ENCODE peak calls at places on chromosomes 2 and 18, in five cellular contexts. D is breast epithelium, C is AG10803, W is bronchial epithelial cell, O is psoas muscle. U is an unnamed sample.

GRCh38 chr18:471701-472100 is 28.8 kb downstream of the COLEC12 start:
- DNase-seq in D (no peak), C (peak), W (no peak), O (no peak), U (no peak)

GRCh38 chr2:26780203-26780760 is 5.6 kb upstream of the CENPA start:
- DNase-seq in D (no peak), C (no peak), W (no peak), O (no peak), U (no peak)

GRCh38 chr2:173924285-173924684 is 40.9 kb downstream of the SP3 start:
- DNase-seq in D (no peak), C (no peak), W (no peak), O (no peak), U (no peak)

GRCh38 chr18:23208600-23208999 is 73.3 kb downstream of the CABLES1 start:
- DNase-seq in D (no peak), C (no peak), W (no peak), O (no peak), U (no peak)

GRCh38 chr2:46257476-46257875 is 39.7 kb upstream of the EPAS1 start:
- DNase-seq in D (no peak), C (peak), W (peak), O (no peak), U (no peak)

GRCh38 chr2:132255714-132256113 is 94.0 kb upstream of the ANKRD30BL start:
- DNase-seq in D (no peak), C (no peak), W (no peak), O (no peak), U (no peak)

GRCh38 chr2:62038980-62039771 is 133.7 kb downstream of the COMMD1 start:
- DNase-seq in D (no peak), C (peak), W (peak), O (no peak), U (peak)

GRCh38 chr2:234596696-234597575 is 100.1 kb upstream of the ARL4C start:
- DNase-seq in D (no peak), C (no peak), W (no peak), O (no peak), U (no peak)

GRCh38 chr2:185978634-185979405 is 240.2 kb downstream of the FSIP2 start:
- DNase-seq in D (no peak), C (peak), W (peak), O (no peak), U (no peak)

GRCh38 chr2:65267008-65267407 is 39.4 kb downstream of the ACTR2 start:
- DNase-seq in D (no peak), C (no peak), W (no peak), O (no peak), U (no peak)

GRCh38 chr2:28895189-28895893 is 874 bp downstream of the WDR43 start:
- DNase-seq in D (no peak), C (peak), W (peak), O (peak), U (peak)

GRCh38 chr18:30582078-30582477 is 460.5 kb downstream of the DSC3 start:
- DNase-seq in D (no peak), C (no peak), W (no peak), O (no peak), U (no peak)

GRCh38 chr18:681985-682384 is 24.5 kb downstream of the TYMS start:
- DNase-seq in D (no peak), C (no peak), W (no peak), O (no peak), U (no peak)

GRCh38 chr18:58392336-58393000 is 236.4 kb downstream of the ALPK2 start:
- DNase-seq in D (no peak), C (peak), W (no peak), O (no peak), U (no peak)

GRCh38 chr2:150531626-150532419 is 44.4 kb upstream of the RND3 start:
- DNase-seq in D (no peak), C (peak), W (peak), O (no peak), U (no peak)

GRCh38 chr2:220396287-220396686 is 768.9 kb downstream of the SLC4A3 start:
- DNase-seq in D (no peak), C (peak), W (peak), O (no peak), U (no peak)

GRCh38 chr2:25279091-25279651 is 62.6 kb downstream of the DNMT3A start:
- DNase-seq in D (peak), C (peak), W (peak), O (peak), U (peak)

GRCh38 chr2:30106543-30106942 is 40.3 kb upstream of the YPEL5 start:
- DNase-seq in D (no peak), C (peak), W (no peak), O (no peak), U (no peak)

GRCh38 chr2:215664847-215665525 is 229.1 kb upstream of the FN1 start:
- DNase-seq in D (no peak), C (peak), W (peak), O (no peak), U (peak)

GRCh38 chr2:49973917-49974368 is 819.6 kb upstream of the FSHR start:
- DNase-seq in D (peak), C (peak), W (peak), O (peak), U (peak)

GRCh38 chr2:64019083-64019974 is at the start of gene VPS54:
- DNase-seq in D (peak), C (peak), W (peak), O (peak), U (peak)

GRCh38 chr2:263774-264492 is at the start of gene SH3YL1:
- DNase-seq in D (peak), C (no peak), W (peak), O (peak), U (peak)

GRCh38 chr2:80007722-80008503 is 296.6 kb downstream of the LRRTM1 start:
- DNase-seq in D (no peak), C (no peak), W (no peak), O (no peak), U (no peak)

GRCh38 chr18:3121256-3121655 is 98.5 kb downstream of the MYOM1 start:
- DNase-seq in D (no peak), C (no peak), W (no peak), O (no peak), U (no peak)

GRCh38 chr2:161870531-161870930 is 203.5 kb downstream of the DPP4 start:
- DNase-seq in D (no peak), C (no peak), W (no peak), O (no peak), U (no peak)

GRCh38 chr2:227853765-227854271 is 17.6 kb upstream of the DAW1 start:
- DNase-seq in D (no peak), C (no peak), W (peak), O (no peak), U (no peak)

GRCh38 chr2:222440670-222441422 is 16.5 kb downstream of the SGPP2 start:
- DNase-seq in D (no peak), C (peak), W (no peak), O (no peak), U (no peak)

GRCh38 chr2:10196275-10196892 is 73.8 kb downstream of the RRM2 start:
- DNase-seq in D (no peak), C (no peak), W (no peak), O (no peak), U (no peak)

GRCh38 chr2:102735431-102736130 is 26.2 kb upstream of the TMEM182 start:
- DNase-seq in D (no peak), C (no peak), W (peak), O (no peak), U (no peak)

GRCh38 chr2:141331127-141331526 is 799.7 kb downstream of the LRP1B start:
- DNase-seq in D (no peak), C (peak), W (peak), O (no peak), U (no peak)

GRCh38 chr2:127626175-127626574 is 19.8 kb upstream of the GPR17 start:
- DNase-seq in D (no peak), C (no peak), W (no peak), O (peak), U (no peak)

GRCh38 chr2:51472783-51473182 is 440.9 kb upstream of the NRXN1 start:
- DNase-seq in D (no peak), C (no peak), W (no peak), O (no peak), U (no peak)

GRCh38 chr2:157928372-157928771 is 52.2 kb upstream of the ACVR1 start:
- DNase-seq in D (no peak), C (no peak), W (no peak), O (no peak), U (no peak)

GRCh38 chr2:40394030-40394429 is 57.9 kb downstream of the SLC8A1 start:
- DNase-seq in D (no peak), C (no peak), W (no peak), O (no peak), U (no peak)

GRCh38 chr2:222450021-222450420 is 25.7 kb downstream of the SGPP2 start:
- DNase-seq in D (no peak), C (no peak), W (no peak), O (no peak), U (no peak)

GRCh38 chr2:70212298-70212948 is 21.6 kb upstream of the C2orf42 start:
- DNase-seq in D (no peak), C (peak), W (no peak), O (no peak), U (no peak)

GRCh38 chr2:2648094-2648493 is 317.0 kb upstream of the MYT1L start:
- DNase-seq in D (no peak), C (no peak), W (no peak), O (no peak), U (no peak)

GRCh38 chr2:115160523-115161521 is 718.4 kb downstream of the DPP10 start:
- DNase-seq in D (no peak), C (no peak), W (no peak), O (peak), U (no peak)

GRCh38 chr2:197822333-197822732 is 17.9 kb downstream of the PLCL1 start:
- DNase-seq in D (no peak), C (no peak), W (no peak), O (no peak), U (no peak)

GRCh38 chr2:75098856-75099255 is 100.5 kb downstream of the TACR1 start:
- DNase-seq in D (no peak), C (peak), W (peak), O (no peak), U (peak)
- TF ChIP-seq CTCF in D (no peak), C (peak), W (peak), O (no peak), U (peak)

GRCh38 chr2:120526997-120527945 is 181.3 kb downstream of the INHBB start:
- DNase-seq in D (no peak), C (no peak), W (peak), O (no peak), U (no peak)
- TF ChIP-seq CTCF in D (no peak), C (no peak), W (no peak), O (no peak), U (no peak)

GRCh38 chr2:134216152-134216829 is 37.6 kb upstream of the MGAT5 start:
- DNase-seq in D (no peak), C (no peak), W (peak), O (no peak), U (no peak)
- TF ChIP-seq CTCF in D (no peak), C (no peak), W (no peak), O (no peak), U (no peak)

DNA sequence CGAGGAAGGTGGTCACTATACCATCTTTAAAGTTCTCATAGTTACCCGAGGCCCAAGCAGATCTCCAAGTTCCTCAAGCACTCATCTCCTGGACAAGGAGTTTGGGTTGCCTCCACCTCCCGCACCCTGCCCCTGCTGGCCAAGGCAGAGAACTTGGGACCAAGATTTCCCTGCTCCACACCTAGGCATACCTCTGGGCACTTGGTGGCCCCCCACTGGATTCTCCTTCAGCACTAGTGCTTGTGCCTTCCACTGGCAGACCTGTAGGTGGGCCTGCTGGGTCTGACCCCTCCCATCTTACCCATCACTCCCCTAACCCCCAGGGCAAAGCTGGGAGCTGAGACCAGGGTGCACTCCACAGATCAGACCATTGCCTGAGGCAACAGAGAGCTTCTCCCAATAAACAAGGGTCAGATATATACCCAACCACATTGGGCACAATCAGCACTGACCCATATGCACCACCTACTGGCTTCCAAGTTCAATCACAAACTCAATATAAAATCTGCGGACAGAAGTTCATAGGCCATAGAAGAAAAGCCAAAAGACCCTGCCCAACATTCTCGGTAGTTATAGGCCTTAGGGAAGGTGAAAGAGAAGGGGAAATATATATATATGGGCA is 244.2 kb downstream of the EXOC6B start:
- DNase-seq in D (no peak), C (no peak), W (no peak), O (no peak), U (no peak)
- TF ChIP-seq CTCF in D (no peak), C (no peak), W (peak), O (no peak), U (no peak)

DNA sequence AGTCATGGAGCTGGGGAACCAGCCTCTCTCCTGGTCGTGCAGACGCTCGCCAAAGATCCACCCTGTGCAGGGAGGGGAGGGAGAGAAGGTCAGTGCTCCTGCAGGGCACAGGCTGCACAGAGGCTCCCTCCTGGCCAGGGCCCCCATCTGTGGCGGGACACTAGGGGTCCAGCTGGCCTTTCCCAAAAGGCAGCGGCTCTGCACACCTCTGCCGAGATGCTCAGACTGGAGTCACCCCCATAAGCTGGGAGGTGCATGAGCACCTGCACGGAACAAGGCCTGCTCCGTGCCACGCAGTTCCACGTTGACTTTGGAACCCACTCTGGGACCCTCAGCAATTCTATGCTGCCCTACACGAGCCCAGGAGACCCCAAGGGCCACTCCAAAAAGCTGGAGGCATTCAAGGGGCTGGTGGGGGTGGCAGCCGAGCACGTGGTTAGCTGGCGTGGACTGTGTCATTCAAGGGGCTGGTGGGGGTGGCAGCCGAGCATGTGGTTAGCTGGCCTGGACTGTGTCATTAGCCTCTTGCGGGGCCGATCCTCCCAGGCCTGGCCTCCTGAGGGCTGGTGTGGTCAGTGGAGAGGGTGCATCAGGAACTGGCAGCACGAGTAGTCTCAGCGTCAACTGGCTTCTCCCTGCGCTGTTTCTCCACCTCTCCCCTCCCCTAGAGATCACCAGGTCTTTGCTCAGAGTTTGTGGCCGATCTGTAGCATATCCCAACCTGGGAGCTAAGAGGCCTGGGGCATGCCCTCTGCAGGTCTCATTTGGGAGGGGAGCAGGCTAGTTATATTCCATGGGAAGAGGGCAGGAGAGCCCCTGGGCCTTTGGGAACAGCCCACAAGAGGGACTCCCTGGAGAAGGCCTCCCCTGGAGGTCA is 9.8 kb downstream of the SNORC start:
- DNase-seq in D (no peak), C (no peak), W (no peak), O (peak), U (no peak)
- TF ChIP-seq CTCF in D (no peak), C (no peak), W (no peak), O (no peak), U (no peak)

GRCh38 chr2:179352181-179352580 is 87.5 kb upstream of the SESTD1 start:
- DNase-seq in D (no peak), C (no peak), W (no peak), O (no peak), U (no peak)

GRCh38 chr2:179355881-179356280 is 91.2 kb upstream of the SESTD1 start:
- DNase-seq in D (no peak), C (peak), W (no peak), O (no peak), U (no peak)

GRCh38 chr2:179349670-179350303 is 85.2 kb upstream of the SESTD1 start:
- DNase-seq in D (no peak), C (no peak), W (no peak), O (no peak), U (no peak)

GRCh38 chr2:179354296-179354695 is 89.7 kb upstream of the SESTD1 start:
- DNase-seq in D (no peak), C (no peak), W (no peak), O (no peak), U (no peak)

DNA sequence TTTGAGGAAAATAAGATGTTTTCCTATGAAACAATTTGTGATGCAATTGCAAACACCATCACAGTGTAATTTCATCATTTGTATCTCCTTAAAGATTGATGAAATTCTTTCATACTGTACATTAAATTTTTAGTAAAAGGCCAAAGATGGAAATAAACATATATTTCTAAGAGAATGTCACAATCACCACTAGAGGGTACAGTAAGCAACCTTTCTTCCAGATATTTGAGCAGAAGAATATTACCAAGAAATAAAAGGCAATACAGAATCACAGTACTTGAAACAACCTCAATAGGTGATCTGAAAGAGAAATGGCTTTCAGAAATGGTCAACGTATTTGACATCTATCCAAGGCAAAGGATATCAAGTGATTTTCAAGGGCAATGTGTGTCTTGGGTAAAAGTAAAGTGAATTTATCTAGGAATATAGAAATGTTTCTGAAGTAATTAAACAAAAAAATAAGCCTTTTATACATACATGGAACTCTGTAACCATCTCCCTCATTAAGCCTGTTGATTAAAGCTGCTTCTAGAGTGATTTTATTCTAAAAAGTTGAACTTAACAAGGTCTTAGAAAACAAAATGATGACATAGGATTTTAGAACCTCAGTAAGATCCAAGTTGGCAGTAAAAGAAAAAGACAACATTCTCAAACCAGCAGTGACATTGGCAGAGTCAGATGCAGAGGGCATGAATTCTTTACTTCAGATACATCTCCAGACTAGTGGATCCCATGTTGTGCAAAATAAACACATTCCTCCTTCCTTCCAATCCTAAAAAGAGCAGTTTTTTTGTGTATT is 90.3 kb upstream of the SESTD1 start:
- DNase-seq in D (no peak), C (no peak), W (peak), O (no peak), U (no peak)
- TF ChIP-seq CTCF in D (no peak), C (peak), W (peak), O (peak), U (no peak)

GRCh38 chr2:17638181-17638743 is 97.8 kb downstream of the VSNL1 start:
- DNase-seq in D (no peak), C (no peak), W (no peak), O (no peak), U (no peak)

GRCh38 chr2:17646838-17647701 is 106.5 kb downstream of the SMC6 start:
- DNase-seq in D (no peak), C (no peak), W (no peak), O (no peak), U (no peak)

GRCh38 chr2:17644997-17645715 is 104.7 kb downstream of the VSNL1 start:
- DNase-seq in D (no peak), C (peak), W (peak), O (no peak), U (no peak)

GRCh38 chr2:17646096-17646554 is 105.6 kb downstream of the VSNL1 start:
- DNase-seq in D (peak), C (peak), W (peak), O (no peak), U (peak)

DNA sequence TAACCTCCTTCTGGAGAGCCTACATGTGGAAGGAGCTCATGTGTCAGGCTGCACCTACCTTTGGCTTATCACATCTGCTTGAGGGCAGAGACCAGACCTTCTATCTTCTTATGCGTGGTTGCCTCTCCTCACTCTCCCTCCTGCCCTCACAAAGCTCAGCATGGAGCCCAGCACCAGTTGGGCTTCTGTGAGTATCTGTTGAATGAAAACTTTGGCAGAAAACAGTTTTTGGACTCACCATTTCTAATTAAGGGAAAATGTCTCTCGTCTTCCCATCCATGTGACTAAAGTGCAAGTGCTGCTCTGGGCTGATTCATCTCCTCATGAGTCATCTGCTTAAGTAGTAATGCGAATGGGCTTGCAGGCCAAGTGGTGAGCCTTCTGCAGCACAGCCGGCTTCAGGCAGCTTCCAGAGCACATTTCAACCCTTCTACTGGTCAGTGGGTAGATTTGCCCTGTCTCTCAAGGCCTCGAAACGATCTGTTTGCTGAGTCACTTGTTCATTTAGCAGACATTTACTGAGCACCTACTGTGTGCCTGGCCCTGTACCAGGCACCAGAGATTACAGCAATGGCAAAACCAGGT is 102.6 kb downstream of the VSNL1 start:
- DNase-seq in D (no peak), C (peak), W (peak), O (no peak), U (no peak)
- TF ChIP-seq CTCF in D (no peak), C (peak), W (no peak), O (no peak), U (no peak)

GRCh38 chr2:67234443-67234842 is 162.7 kb upstream of the ETAA1 start:
- DNase-seq in D (no peak), C (peak), W (peak), O (no peak), U (no peak)
- TF ChIP-seq CTCF in D (no peak), C (peak), W (peak), O (no peak), U (no peak)

GRCh38 chr2:68943581-68944568 is 8.8 kb downstream of the GKN2 start:
- DNase-seq in D (no peak), C (peak), W (peak), O (peak), U (peak)
- TF ChIP-seq CTCF in D (peak), C (peak), W (peak), O (peak), U (peak)

U was measured in GM20000.